ENCODE peak calls at places on chromosomes 3 and 15, in six cellular contexts. R, B, T, L, E and J are unnamed samples.
A peak's percentile ranks its signal among the peaks of the same experiment; 100 is the strongest.

GRCh38 chr3:38458796-38459498 is 5.3 kb downstream of the ACVR2B start:
- DNase-seq in R (no peak), E (no peak), L (no peak), B (peak; percentile 68), T (peak; percentile 82), J (peak; percentile 28)

GRCh38 chr3:143727391-143727790 is 120.9 kb downstream of the SLC9A9 start:
- DNase-seq in B (no peak), R (no peak), L (peak; percentile 22), E (no peak), T (no peak), J (no peak)

GRCh38 chr15:101170568-101171350 is 81.1 kb downstream of the CHSY1 start:
- DNase-seq in B (peak; percentile 73), E (no peak), T (peak; percentile 88), R (peak; percentile 68), L (peak; percentile 93), J (peak; percentile 80)

GRCh38 chr15:67127334-67127664 is 61.9 kb downstream of the SMAD3 start:
- DNase-seq in R (no peak), E (no peak), T (no peak), L (no peak), B (no peak), J (no peak)

GRCh38 chr3:147680820-147681488 is 271.8 kb downstream of the ZIC1 start:
- DNase-seq in E (peak; percentile 57), T (no peak), B (peak; percentile 27), L (peak; percentile 6), R (no peak), J (peak; percentile 31)

GRCh38 chr3:178291555-178291954 is 244.7 kb upstream of the KCNMB2 start:
- DNase-seq in E (no peak), B (no peak), R (no peak), L (no peak), T (no peak), J (no peak)

GRCh38 chr15:38885001-38885400 is 320.4 kb upstream of the RASGRP1 start:
- DNase-seq in E (no peak), T (no peak), R (no peak), L (peak; percentile 78), B (no peak), J (peak; percentile 33)

GRCh38 chr3:97928986-97929385 is 43.2 kb downstream of the RIOX2 start:
- DNase-seq in B (no peak), R (no peak), E (no peak), L (no peak), T (no peak), J (no peak)

GRCh38 chr3:70861234-70861633 is 548.8 kb upstream of the MDFIC2 start:
- DNase-seq in E (no peak), T (no peak), R (no peak), B (no peak), L (peak; percentile 88), J (peak; percentile 64)

GRCh38 chr15:67521770-67522568 is 1.0 kb downstream of the C15orf61 start:
- DNase-seq in L (peak; percentile 65), R (no peak), B (no peak), T (no peak), E (no peak), J (peak; percentile 45)

GRCh38 chr3:88713233-88713691 is 394.2 kb upstream of the EPHA3 start:
- DNase-seq in B (no peak), L (peak; percentile 76), T (peak; percentile 50), R (no peak), E (no peak), J (peak; percentile 84)

GRCh38 chr15:52772766-52773165 is 17.4 kb downstream of the ONECUT1 start:
- DNase-seq in R (no peak), B (no peak), L (no peak), T (no peak), E (no peak), J (no peak)

GRCh38 chr3:133490468-133491351 is 82.8 kb upstream of the CDV3 start:
- DNase-seq in R (no peak), E (no peak), B (no peak), T (no peak), L (no peak), J (no peak)

GRCh38 chr3:84980011-84980410 is 21.2 kb downstream of the CADM2 start:
- DNase-seq in R (no peak), B (no peak), L (no peak), E (no peak), T (no peak), J (no peak)

GRCh38 chr3:188510366-188510765 is 356.4 kb downstream of the LPP start:
- DNase-seq in B (no peak), E (no peak), R (no peak), T (no peak), L (peak; percentile 70), J (peak; percentile 87)

GRCh38 chr3:66095295-66096001 is 56.7 kb upstream of the MAGI1 start:
- DNase-seq in B (no peak), L (peak; percentile 89), R (no peak), E (no peak), T (no peak), J (peak; percentile 32)

GRCh38 chr3:78804251-78805037 is 963.4 kb downstream of the ROBO1 start:
- DNase-seq in L (peak; percentile 73), E (no peak), R (no peak), B (no peak), T (no peak), J (peak; percentile 63)

GRCh38 chr3:43894176-43895049 is 203.7 kb downstream of the ABHD5 start:
- DNase-seq in R (no peak), L (peak; percentile 69), T (no peak), B (peak; percentile 46), E (peak; percentile 50), J (peak; percentile 83)

GRCh38 chr3:195080571-195081141 is 190.3 kb downstream of the XXYLT1 start:
- DNase-seq in E (peak; percentile 71), T (no peak), B (no peak), L (no peak), R (no peak), J (no peak)

GRCh38 chr15:67843092-67843501 is 3.3 kb upstream of the RNU6-1 start:
- DNase-seq in B (no peak), T (no peak), L (no peak), E (no peak), R (no peak), J (no peak)

GRCh38 chr3:120418866-120419490 is 31.8 kb downstream of the FSTL1 start:
- DNase-seq in R (no peak), T (no peak), L (peak; percentile 54), B (no peak), E (peak; percentile 52), J (no peak)

GRCh38 chr3:141076821-141077571 is 25.8 kb downstream of the SPSB4 start:
- DNase-seq in T (no peak), E (peak; percentile 53), L (peak; percentile 19), B (peak; percentile 51), R (peak; percentile 50), J (peak; percentile 50)

GRCh38 chr15:98069256-98069655 is 108.8 kb downstream of the ARRDC4 start:
- DNase-seq in B (no peak), T (no peak), E (no peak), R (no peak), L (no peak), J (no peak)

GRCh38 chr15:62644874-62645755 is 397.4 kb upstream of the TPM1 start:
- DNase-seq in B (no peak), L (no peak), R (no peak), E (no peak), T (no peak), J (peak; percentile 17)

GRCh38 chr3:11643212-11644087 is at the start of gene VGLL4:
- DNase-seq in T (peak; percentile 97), L (peak; percentile 87), B (peak; percentile 89), R (peak; percentile 59), E (peak; percentile 93), J (peak; percentile 95)
- H3K4me3 ChIP-seq in T (peak within 1 kb of the TSS; percentile 56), L (peak within 1 kb of the TSS; percentile 69), B (peak within 1 kb of the TSS; percentile 76), R (peak within 1 kb of the TSS; percentile 88), E (peak within 1 kb of the TSS; percentile 79), J (peak within 1 kb of the TSS; percentile 96)

DNA sequence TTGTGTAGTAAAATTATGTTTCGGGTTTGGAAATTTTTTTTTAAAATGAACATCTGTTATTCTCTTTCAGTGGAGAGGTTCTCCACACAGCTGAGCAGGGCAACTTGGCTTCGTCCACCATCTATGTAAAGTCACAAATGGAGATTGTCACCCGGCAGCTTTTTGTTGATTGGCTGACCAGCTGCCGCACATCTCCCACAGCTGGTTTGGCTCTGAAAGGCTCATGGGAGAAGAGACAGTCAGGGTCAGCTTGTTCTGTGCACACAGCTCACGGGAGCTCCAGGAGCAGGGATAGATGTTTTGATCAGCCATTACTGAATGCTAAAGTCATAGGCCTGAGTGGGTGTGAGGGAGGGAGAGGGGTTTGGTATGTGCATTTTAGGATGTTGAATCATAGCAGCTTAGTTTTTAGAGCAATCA is 12.9 kb upstream of the CCDC80 start:
- DNase-seq in T (no peak), B (no peak), E (peak; percentile 69), R (no peak), L (peak; percentile 98), J (peak; percentile 91)
- TF ChIP-seq CTCF in T (no peak), B (no peak), E (no peak), R (no peak), L (no peak), J (no peak)

GRCh38 chr15:78085928-78086327 is 6.4 kb upstream of the SH2D7 start:
- DNase-seq in T (no peak), B (no peak), E (no peak), R (no peak), L (peak; percentile 85), J (peak; percentile 41)
- H3K4me3 ChIP-seq in T (no peak overlapping the region), B (no peak overlapping the region), E (no peak overlapping the region), R (no peak overlapping the region), L (no peak overlapping the region), J (no peak overlapping the region)

DNA sequence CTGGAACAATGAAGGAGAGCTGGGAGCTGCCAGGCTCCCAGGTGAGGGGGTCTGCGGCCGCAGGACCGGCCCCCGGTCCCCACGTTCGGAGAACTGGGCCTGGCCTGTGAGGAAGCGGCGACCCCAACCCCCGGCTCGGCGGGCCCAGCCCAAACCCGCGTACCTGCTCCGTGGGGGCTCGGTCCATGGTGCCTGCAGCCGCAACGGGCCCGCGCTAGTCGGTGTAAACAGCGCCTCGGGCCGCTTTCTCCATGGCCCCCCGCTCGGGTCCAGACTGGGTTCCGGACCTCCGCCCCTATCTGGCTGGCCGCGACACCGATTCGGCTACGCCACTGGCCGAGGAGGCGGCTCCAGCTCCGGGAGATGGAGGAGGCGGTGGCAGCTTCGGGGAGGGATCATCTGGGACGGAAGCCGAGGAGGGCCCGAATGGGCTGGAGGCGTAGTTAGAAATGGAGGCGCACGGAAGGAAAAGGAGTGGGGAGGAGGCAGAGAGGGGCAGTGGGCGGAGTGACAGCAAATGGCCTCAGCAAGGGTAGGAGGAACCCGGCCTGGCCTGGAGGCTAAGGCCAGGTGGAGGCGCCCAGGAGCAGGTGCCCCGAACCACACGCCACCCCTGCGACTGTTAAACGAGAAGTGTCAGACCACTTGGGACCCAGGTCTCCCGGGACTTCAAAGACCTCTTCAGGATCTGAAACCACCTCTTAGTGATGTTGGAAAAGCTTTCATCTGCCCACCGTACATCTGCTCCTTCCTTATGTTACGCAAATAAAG is at the start of gene SECISBP2L:
- DNase-seq in E (peak; percentile 94), B (peak; percentile 92), T (peak; percentile 99), R (peak; percentile 87), L (peak; percentile 96), J (peak; percentile 95)
- TF ChIP-seq CTCF in E (peak; percentile 39), B (no peak), T (no peak), R (no peak), L (peak; percentile 29), J (peak; percentile 34)

GRCh38 chr3:42638339-42638842 is 15.1 kb upstream of the ZBTB47 start:
- DNase-seq in R (no peak), E (no peak), L (no peak), T (no peak), B (no peak), J (no peak)
- H3K4me3 ChIP-seq in R (no peak overlapping the region), E (no peak overlapping the region), L (no peak overlapping the region), T (no peak overlapping the region), B (no peak overlapping the region), J (no peak overlapping the region)